ENCODE peak calls at places on chromosomes 13 and 19, in six cellular contexts. A, Q, P, X, K and G are unnamed samples.

GRCh38 chr13:75633285-75633684 is 2.8 kb upstream of the LMO7 start:
- DNase-seq in Q (no peak), A (no peak), X (no peak), P (no peak), K (no peak), G (no peak)

GRCh38 chr13:106426909-106427308 is 108.6 kb downstream of the EFNB2 start:
- DNase-seq in Q (no peak), X (no peak), K (no peak), P (no peak), A (no peak), G (no peak)

GRCh38 chr19:41159861-41160260 is 33.2 kb upstream of the CYP2S1 start:
- DNase-seq in P (no peak), K (no peak), Q (no peak), A (no peak), X (no peak), G (no peak)

GRCh38 chr13:98370806-98371553 is 193.9 kb upstream of the RNF113B start:
- DNase-seq in A (no peak), P (peak; percentile 69), Q (no peak), K (no peak), X (no peak), G (peak; percentile 90)

GRCh38 chr13:76223565-76223964 is 587.4 kb downstream of the LMO7 start:
- DNase-seq in X (no peak), K (no peak), A (peak; percentile 1), Q (no peak), P (no peak), G (no peak)

GRCh38 chr19:47445937-47446402 is 25.7 kb downstream of the SLC8A2 start:
- DNase-seq in K (peak; percentile 34), P (peak; percentile 43), A (no peak), X (peak; percentile 79), Q (no peak), G (peak; percentile 55)

GRCh38 chr19:9406798-9407352 is 28.5 kb downstream of the ZNF266 start:
- DNase-seq in K (no peak), Q (no peak), X (peak; percentile 50), A (no peak), P (peak; percentile 32), G (peak; percentile 77)

GRCh38 chr19:43692882-43693281 is 22.9 kb upstream of the PLAUR start:
- DNase-seq in X (no peak), P (no peak), Q (no peak), A (no peak), K (no peak), G (no peak)

GRCh38 chr19:7494416-7495098 is 5.7 kb upstream of the PEX11G start:
- DNase-seq in P (peak; percentile 32), Q (no peak), X (no peak), A (no peak), K (no peak), G (no peak)

GRCh38 chr19:44817725-44818469 is 9.0 kb downstream of the BCAM start:
- DNase-seq in Q (no peak), P (no peak), K (no peak), X (no peak), A (no peak), G (peak; percentile 54)

GRCh38 chr13:45162821-45163220 is 38.0 kb downstream of the KCTD4 start:
- DNase-seq in A (peak; percentile 92), Q (no peak), P (no peak), K (no peak), X (no peak), G (no peak)

GRCh38 chr19:43751466-43752220 is 3.1 kb downstream of the SMG9 start:
- DNase-seq in A (no peak), P (no peak), X (no peak), K (no peak), Q (no peak), G (no peak)